ENCODE peak calls at places on chromosomes 6 and 20, in seven cellular contexts. D, Q, S, C, V, G and R are unnamed samples.

GRCh38 chr20:11716239-11716944 is 201.3 kb upstream of the BTBD3 start:
- DNase-seq in D (no peak), Q (no peak), S (peak; percentile 23), C (peak; percentile 62), V (no peak), G (no peak), R (no peak)

GRCh38 chr20:47982574-47983360 is 197.5 kb upstream of the SULF2 start:
- DNase-seq in D (no peak), Q (peak; percentile 24), S (no peak), C (no peak), V (no peak), G (no peak), R (no peak)

GRCh38 chr20:32538526-32538918 is 46.6 kb downstream of the NOL4L start:
- DNase-seq in D (no peak), Q (no peak), S (no peak), C (no peak), V (no peak), G (peak; percentile 34), R (no peak)

GRCh38 chr6:23650676-23651075 is 475.3 kb upstream of the NRSN1 start:
- DNase-seq in D (no peak), Q (no peak), S (no peak), C (no peak), V (peak; percentile 44), G (no peak), R (no peak)

GRCh38 chr20:10965936-10966470 is 292.2 kb upstream of the JAG1 start:
- DNase-seq in D (no peak), Q (no peak), S (no peak), C (peak; percentile 20), V (no peak), G (no peak), R (no peak)

GRCh38 chr6:115539531-115539930 is 521.2 kb downstream of the FRK start:
- DNase-seq in D (no peak), Q (no peak), S (no peak), C (no peak), V (no peak), G (no peak), R (no peak)

GRCh38 chr20:54174452-54175175 is 828 bp upstream of the CYP24A1 start:
- DNase-seq in D (no peak), Q (no peak), S (no peak), C (no peak), V (no peak), G (no peak), R (no peak)

GRCh38 chr6:33609444-33610034 is 11.6 kb upstream of the ITPR3 start:
- DNase-seq in D (no peak), Q (no peak), S (no peak), C (peak; percentile 88), V (no peak), G (no peak), R (peak; percentile 76)

GRCh38 chr6:105087571-105088211 is 92.1 kb downstream of the POPDC3 start:
- DNase-seq in D (peak; percentile 66), Q (peak; percentile 27), S (peak; percentile 25), C (peak; percentile 71), V (no peak), G (no peak), R (no peak)

GRCh38 chr6:121756643-121757042 is 321.2 kb downstream of the GJA1 start:
- DNase-seq in D (no peak), Q (no peak), S (no peak), C (no peak), V (no peak), G (no peak), R (no peak)

GRCh38 chr6:139062921-139063320 is 34.4 kb downstream of the ABRACL start:
- DNase-seq in D (no peak), Q (no peak), S (no peak), C (peak; percentile 69), V (no peak), G (no peak), R (no peak)

GRCh38 chr20:52454660-52455059 is 263.1 kb upstream of the ZFP64 start:
- DNase-seq in D (no peak), Q (no peak), S (no peak), C (peak; percentile 49), V (no peak), G (no peak), R (no peak)